ENCODE peak calls at places on chromosomes 11 and 22, in ten cellular contexts. W is H1, V is thyroid gland, K is stomach, R is body of pancreas, H is spleen, A is esophagus squamous epithelium, T is ovary, G is uterus, E is sigmoid colon. Y is an unnamed sample. For H3K36me3, the result is how much of the 10 kb centered on the place peaks cover.

GRCh38 chr11:116199182-116199581 is 573.6 kb downstream of the BUD13 start:
- DNase-seq in W (no peak), V (peak), K (no peak), R (no peak), H (no peak), A (no peak), T (no peak), G (no peak), E (no peak), Y (peak)

GRCh38 chr11:60899021-60899936 is 7.1 kb downstream of the PRPF19 start:
- DNase-seq in W (peak), V (peak), K (peak), R (peak), H (no peak), A (no peak), T (no peak), G (peak), E (peak), Y (no peak)

GRCh38 chr11:15113381-15113780 is 1.3 kb upstream of the INSC start:
- DNase-seq in W (no peak), V (peak), K (no peak), R (no peak), H (peak), A (no peak), T (no peak), G (no peak), E (no peak), Y (no peak)

GRCh38 chr11:83456075-83456474 is 169.9 kb upstream of the CCDC90B start:
- DNase-seq in W (peak), V (peak), K (no peak), R (peak), H (no peak), A (no peak), T (no peak), G (no peak), E (no peak), Y (no peak)

GRCh38 chr11:123439616-123440015 is 9.5 kb downstream of the GRAMD1B start:
- DNase-seq in W (no peak), V (no peak), K (no peak), R (no peak), H (no peak), A (no peak), T (no peak), G (no peak), E (peak), Y (no peak)

GRCh38 chr11:61336171-61336935 is 3.3 kb downstream of the TKFC start:
- DNase-seq in W (peak), V (peak), K (peak), R (peak), H (peak), A (peak), T (peak), G (peak), E (peak), Y (peak)

GRCh38 chr22:43310311-43310710 is 32.9 kb downstream of the SCUBE1 start:
- DNase-seq in W (no peak), V (no peak), K (no peak), R (no peak), H (no peak), A (no peak), T (no peak), G (no peak), E (no peak), Y (no peak)

GRCh38 chr11:30917859-30918478 is 331.8 kb upstream of the MPPED2 start:
- DNase-seq in W (no peak), V (no peak), K (no peak), R (peak), H (no peak), A (no peak), T (no peak), G (no peak), E (no peak), Y (no peak)

GRCh38 chr22:47195156-47195675 is 432.8 kb downstream of the TBC1D22A start:
- DNase-seq in W (no peak), V (no peak), K (peak), R (no peak), H (peak), A (no peak), T (peak), G (no peak), E (peak), Y (peak)

GRCh38 chr22:27381552-27381951 is 420.0 kb downstream of the MN1 start:
- DNase-seq in W (no peak), V (no peak), K (no peak), R (no peak), H (no peak), A (no peak), T (no peak), G (no peak), E (no peak), Y (no peak)

GRCh38 chr22:31857247-31857646 is 87.1 kb upstream of the YWHAH start:
- DNase-seq in W (peak), V (no peak), K (no peak), R (peak), H (no peak), A (no peak), T (no peak), G (no peak), E (no peak), Y (no peak)

GRCh38 chr11:20397281-20397680 is 9.8 kb downstream of the PRMT3 start:
- DNase-seq in W (no peak), V (no peak), K (no peak), R (peak), H (no peak), A (no peak), T (no peak), G (no peak), E (no peak), Y (no peak)

GRCh38 chr22:35350539-35351503 is 30.1 kb upstream of the HMOX1 start:
- DNase-seq in W (peak), V (peak), K (peak), R (peak), H (peak), A (peak), T (peak), G (peak), E (peak), Y (peak)

GRCh38 chr11:105004021-105004420 is 18.9 kb downstream of the CASP5 start:
- DNase-seq in W (no peak), V (no peak), K (no peak), R (no peak), H (no peak), A (no peak), T (no peak), G (no peak), E (no peak), Y (no peak)

GRCh38 chr11:58254936-58255335 is 13.1 kb downstream of the OR10W1 start:
- DNase-seq in W (no peak), V (no peak), K (no peak), R (no peak), H (no peak), A (no peak), T (no peak), G (no peak), E (no peak), Y (no peak)

GRCh38 chr11:59097113-59097708 is 9.8 kb upstream of the FAM111B start:
- DNase-seq in W (peak), V (peak), K (peak), R (peak), H (peak), A (no peak), T (no peak), G (peak), E (peak), Y (peak)

GRCh38 chr22:22983123-22983522 is 87.2 kb upstream of the GNAZ start:
- DNase-seq in W (no peak), V (no peak), K (no peak), R (no peak), H (no peak), A (no peak), T (no peak), G (no peak), E (no peak), Y (no peak)

GRCh38 chr11:118882489-118882888 is 1.2 kb upstream of the CXCR5 start:
- DNase-seq in W (no peak), V (no peak), K (no peak), R (no peak), H (no peak), A (no peak), T (no peak), G (no peak), E (no peak), Y (no peak)

GRCh38 chr22:18122254-18122554 is 11.6 kb downstream of the TUBA8 start:
- DNase-seq in W (no peak), V (no peak), K (no peak), R (no peak), H (no peak), A (no peak), T (no peak), G (no peak), E (no peak), Y (no peak)

GRCh38 chr11:118051136-118051610 is 25.7 kb upstream of the TMPRSS4 start:
- DNase-seq in W (no peak), V (no peak), K (no peak), R (no peak), H (no peak), A (no peak), T (no peak), G (no peak), E (no peak), Y (no peak)

GRCh38 chr11:65873280-65874156 is 918 bp upstream of the EFEMP2 start:
- DNase-seq in W (peak), V (peak), K (peak), R (peak), H (peak), A (peak), T (peak), G (peak), E (peak), Y (peak)

GRCh38 chr11:111044751-111045407 is 200.6 kb upstream of the POU2AF2 start:
- DNase-seq in W (no peak), V (no peak), K (no peak), R (no peak), H (no peak), A (no peak), T (no peak), G (no peak), E (no peak), Y (no peak)

GRCh38 chr22:32079110-32080089 is 36.3 kb downstream of the SLC5A1 start:
- DNase-seq in W (no peak), V (no peak), K (peak), R (peak), H (no peak), A (no peak), T (no peak), G (no peak), E (no peak), Y (no peak)

GRCh38 chr22:28813772-28814518 is 13.6 kb upstream of the XBP1 start:
- DNase-seq in W (no peak), V (peak), K (peak), R (peak), H (peak), A (no peak), T (no peak), G (peak), E (peak), Y (no peak)

GRCh38 chr22:50691521-50691920 is 18.9 kb downstream of the SHANK3 start:
- DNase-seq in W (peak), V (peak), K (no peak), R (no peak), H (no peak), A (no peak), T (no peak), G (no peak), E (no peak), Y (no peak)

GRCh38 chr11:62556872-62557631 is 10.4 kb upstream of the AHNAK start:
- DNase-seq in W (no peak), V (no peak), K (no peak), R (no peak), H (no peak), A (no peak), T (no peak), G (no peak), E (no peak), Y (no peak)

GRCh38 chr11:3840289-3840869 is 380 bp downstream of the RHOG start:
- DNase-seq in W (peak), V (no peak), K (no peak), R (no peak), H (peak), A (no peak), T (no peak), G (no peak), E (no peak), Y (no peak)

GRCh38 chr11:67437082-67437821 is at the start of gene PTPRCAP:
- DNase-seq in W (no peak), V (no peak), K (peak), R (no peak), H (peak), A (no peak), T (no peak), G (no peak), E (no peak), Y (no peak)

GRCh38 chr22:22386602-22387385 is 121.7 kb downstream of the ZNF280B start:
- DNase-seq in W (no peak), V (no peak), K (no peak), R (no peak), H (no peak), A (no peak), T (no peak), G (no peak), E (no peak), Y (no peak)

GRCh38 chr11:94961255-94961654 is 12.1 kb downstream of the CWC15 start:
- DNase-seq in W (no peak), V (no peak), K (no peak), R (no peak), H (no peak), A (no peak), T (no peak), G (no peak), E (no peak), Y (no peak)

GRCh38 chr11:113001709-113002108 is 40.5 kb downstream of the NCAM1 start:
- DNase-seq in W (no peak), V (peak), K (no peak), R (no peak), H (no peak), A (no peak), T (peak), G (peak), E (no peak), Y (no peak)

GRCh38 chr11:17802491-17802890 is 67.9 kb downstream of the KCNC1 start:
- DNase-seq in W (no peak), V (no peak), K (no peak), R (no peak), H (no peak), A (no peak), T (no peak), G (no peak), E (no peak), Y (no peak)

GRCh38 chr11:116657842-116658825 is 114.7 kb downstream of the BUD13 start:
- DNase-seq in W (no peak), V (no peak), K (no peak), R (no peak), H (no peak), A (no peak), T (no peak), G (no peak), E (no peak), Y (no peak)

GRCh38 chr11:47606731-47607130 is 12.5 kb upstream of the C1QTNF4 start:
- DNase-seq in W (no peak), V (peak), K (no peak), R (no peak), H (no peak), A (no peak), T (no peak), G (no peak), E (no peak), Y (peak)

GRCh38 chr11:35064114-35064800 is 74.7 kb upstream of the CD44 start:
- DNase-seq in W (no peak), V (no peak), K (no peak), R (no peak), H (no peak), A (no peak), T (no peak), G (no peak), E (no peak), Y (no peak)

GRCh38 chr11:18332302-18332701 is 9.9 kb downstream of the GTF2H1 start:
- DNase-seq in W (no peak), V (no peak), K (no peak), R (no peak), H (no peak), A (no peak), T (no peak), G (no peak), E (no peak), Y (no peak)

GRCh38 chr11:116110802-116111201 is 606.6 kb upstream of the CADM1 start:
- DNase-seq in W (no peak), V (no peak), K (no peak), R (no peak), H (peak), A (no peak), T (no peak), G (no peak), E (no peak), Y (no peak)

GRCh38 chr22:42949159-42949558 is 65.8 kb downstream of the PACSIN2 start:
- DNase-seq in W (no peak), V (no peak), K (no peak), R (no peak), H (no peak), A (no peak), T (no peak), G (no peak), E (no peak), Y (no peak)

GRCh38 chr22:42856179-42856864 is 751 bp downstream of the ARFGAP3 start:
- DNase-seq in W (peak), V (peak), K (peak), R (peak), H (peak), A (no peak), T (no peak), G (peak), E (peak), Y (peak)

GRCh38 chr11:6631356-6631890 is 12.2 kb upstream of the TPP1 start:
- DNase-seq in W (no peak), V (no peak), K (no peak), R (no peak), H (peak), A (no peak), T (no peak), G (no peak), E (no peak), Y (no peak)

GRCh38 chr11:6630632-6631291 is 11.5 kb upstream of the TPP1 start:
- DNase-seq in W (peak), V (peak), K (no peak), R (no peak), H (peak), A (no peak), T (no peak), G (peak), E (no peak), Y (no peak)

GRCh38 chr11:6629573-6629891 is 10.3 kb upstream of the TPP1 start:
- DNase-seq in W (no peak), V (no peak), K (no peak), R (no peak), H (peak), A (no peak), T (no peak), G (no peak), E (no peak), Y (no peak)

GRCh38 chr11:6628526-6628925 is 9.3 kb upstream of the TPP1 start:
- DNase-seq in W (no peak), V (no peak), K (no peak), R (no peak), H (peak), A (no peak), T (no peak), G (no peak), E (no peak), Y (no peak)

GRCh38 chr11:6629892-6630631 is 10.8 kb upstream of the TPP1 start:
- DNase-seq in W (peak), V (no peak), K (peak), R (peak), H (peak), A (no peak), T (no peak), G (no peak), E (no peak), Y (no peak)
- H3K36me3 ChIP-seq in W (under half), V (under half), K (half or more), R (under half), H (half or more), A (under half), T (under half), G (under half), E (half or more), Y (half or more)

DNA sequence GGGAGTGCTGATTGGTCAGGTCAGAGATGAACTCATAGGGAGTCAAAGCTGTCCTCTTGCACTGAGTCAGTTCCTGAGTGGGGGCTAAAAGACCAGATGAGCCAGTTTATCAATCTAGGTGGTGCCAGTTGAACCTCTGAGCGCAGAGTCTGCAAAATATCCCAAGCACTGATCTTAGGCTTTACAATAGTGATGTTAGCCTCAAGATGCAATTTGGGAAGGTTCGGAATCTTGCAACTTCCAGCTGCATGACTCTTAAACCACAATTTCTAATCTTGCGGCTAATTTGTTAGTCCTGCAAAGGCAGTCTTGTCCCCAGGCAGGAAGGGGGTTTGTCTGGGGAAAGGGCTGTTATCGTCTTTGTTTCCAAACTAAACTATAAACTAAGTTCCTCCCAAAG is 92.3 kb upstream of the PARVA start:
- DNase-seq in W (no peak), V (no peak), K (no peak), R (no peak), H (no peak), A (no peak), T (no peak), G (no peak), E (no peak), Y (no peak)
- TF ChIP-seq POLR2A in W (no peak), V (no peak), K (no peak), R (no peak), H (no peak), A (no peak), T (no peak), G (no peak), E (no peak), Y (no peak)

GRCh38 chr11:64778223-64778472 is 194 bp downstream of the SF1 start:
- DNase-seq in W (no peak), V (no peak), K (no peak), R (no peak), H (no peak), A (no peak), T (no peak), G (no peak), E (no peak), Y (no peak)

GRCh38 chr11:64776425-64776824 is 1.9 kb downstream of the SF1 start:
- DNase-seq in W (no peak), V (no peak), K (no peak), R (no peak), H (no peak), A (no peak), T (no peak), G (no peak), E (no peak), Y (no peak)

GRCh38 chr11:64776875-64777274 is 1.5 kb downstream of the SF1 start:
- DNase-seq in W (no peak), V (no peak), K (no peak), R (no peak), H (peak), A (no peak), T (no peak), G (no peak), E (peak), Y (no peak)

GRCh38 chr11:64778473-64779298 is at the start of gene SF1:
- DNase-seq in W (peak), V (peak), K (peak), R (peak), H (peak), A (peak), T (peak), G (peak), E (peak), Y (peak)

GRCh38 chr11:64777449-64778222 is 706 bp downstream of the SF1 start:
- DNase-seq in W (peak), V (peak), K (peak), R (peak), H (peak), A (peak), T (peak), G (peak), E (peak), Y (peak)
- H3K36me3 ChIP-seq in W (under half), V (under half), K (under half), R (under half), H (under half), A (under half), T (under half), G (under half), E (under half), Y (under half)

GRCh38 chr22:37639070-37639760 is at the start of gene SH3BP1:
- DNase-seq in W (peak), V (peak), K (peak), R (peak), H (peak), A (no peak), T (peak), G (peak), E (no peak), Y (peak)

GRCh38 chr22:37639771-37640590 is 512 bp downstream of the SH3BP1 start:
- DNase-seq in W (no peak), V (no peak), K (no peak), R (no peak), H (peak), A (no peak), T (no peak), G (no peak), E (no peak), Y (no peak)

GRCh38 chr22:37640591-37641250 is 1.3 kb downstream of the SH3BP1 start:
- DNase-seq in W (no peak), V (no peak), K (no peak), R (no peak), H (peak), A (no peak), T (no peak), G (no peak), E (no peak), Y (no peak)

GRCh38 chr22:37643225-37643847 is 3.9 kb downstream of the SH3BP1 start:
- DNase-seq in W (peak), V (peak), K (peak), R (peak), H (peak), A (no peak), T (peak), G (peak), E (peak), Y (peak)

DNA sequence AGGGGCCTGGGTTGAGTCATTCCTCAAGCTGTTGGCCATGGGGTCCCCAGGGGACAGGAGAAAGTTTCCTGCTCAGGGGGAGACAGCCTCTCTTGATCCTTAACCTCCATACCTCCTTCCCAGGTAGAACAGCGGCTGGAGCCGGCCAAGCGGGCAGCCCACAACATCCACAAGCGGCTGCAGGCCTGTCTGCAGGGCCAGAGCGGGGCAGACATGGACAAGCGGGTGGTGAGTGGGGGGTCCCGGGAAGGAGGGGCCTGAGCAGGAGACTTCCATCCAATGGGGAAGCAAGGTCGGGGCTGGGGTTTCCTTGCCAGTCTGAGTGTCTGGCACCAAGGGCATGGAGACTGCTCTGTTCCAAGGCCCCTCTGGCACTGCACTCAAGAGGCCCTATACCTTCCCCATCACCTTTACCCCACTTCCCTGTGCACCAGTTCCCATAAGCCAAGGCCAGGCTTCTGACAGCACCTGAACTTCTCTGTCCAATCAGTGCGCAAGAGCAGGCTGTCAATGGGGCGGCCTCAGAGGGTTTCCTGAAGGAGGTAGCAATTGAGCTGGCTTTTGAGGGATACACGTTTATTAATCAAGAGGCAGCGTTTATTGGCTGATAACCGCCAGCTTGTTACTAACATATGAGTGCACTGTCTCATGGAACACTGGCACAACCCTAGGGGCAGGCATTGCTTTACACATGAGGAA is 1.9 kb downstream of the SH3BP1 start:
- DNase-seq in W (no peak), V (no peak), K (no peak), R (no peak), H (peak), A (no peak), T (no peak), G (no peak), E (no peak), Y (no peak)
- TF ChIP-seq POLR2A in W (no peak), V (no peak), K (no peak), R (no peak), H (no peak), A (no peak), T (no peak), G (no peak), E (no peak), Y (no peak)